ENCODE peak calls at places on chromosomes 1 and 21, in seven cellular contexts. One of them, this sample, is unnamed.

GRCh38 chr1:101081496-101082282 is 56.1 kb upstream of the DPH5 start:
- ATAC-seq in pancreas: no peak
- ATAC-seq in RWPE2: no peak
- ATAC-seq in PC-3: no peak
- ATAC-seq in right cardiac atrium: no peak
- ATAC-seq in lung: no peak
- ATAC-seq in aorta: no peak
- ATAC-seq in this sample: no peak

GRCh38 chr1:2481885-2482284 is 5.8 kb downstream of the PLCH2 start:
- ATAC-seq in pancreas: no peak
- ATAC-seq in RWPE2: peak; percentile 64
- ATAC-seq in PC-3: peak; percentile 34
- ATAC-seq in right cardiac atrium: no peak
- ATAC-seq in lung: peak; percentile 7
- ATAC-seq in aorta: no peak
- ATAC-seq in this sample: no peak

GRCh38 chr1:27623327-27624212 is 11.4 kb downstream of the FGR start:
- ATAC-seq in pancreas: no peak
- ATAC-seq in RWPE2: no peak
- ATAC-seq in PC-3: no peak
- ATAC-seq in right cardiac atrium: no peak
- ATAC-seq in lung: no peak
- ATAC-seq in aorta: no peak
- ATAC-seq in this sample: no peak

GRCh38 chr1:6065093-6065878 is 19.6 kb downstream of the KCNAB2 start:
- ATAC-seq in pancreas: no peak
- ATAC-seq in RWPE2: no peak
- ATAC-seq in PC-3: no peak
- ATAC-seq in right cardiac atrium: peak; percentile 78
- ATAC-seq in lung: no peak
- ATAC-seq in aorta: no peak
- ATAC-seq in this sample: no peak

GRCh38 chr1:172144445-172145060 is 275.9 kb upstream of the C1orf105 start:
- ATAC-seq in pancreas: no peak
- ATAC-seq in RWPE2: no peak
- ATAC-seq in PC-3: no peak
- ATAC-seq in right cardiac atrium: peak; percentile 98
- ATAC-seq in lung: peak; percentile 81
- ATAC-seq in aorta: peak; percentile 96
- ATAC-seq in this sample: peak; percentile 99

GRCh38 chr1:223244366-223245103 is 101.5 kb upstream of the TLR5 start:
- ATAC-seq in pancreas: no peak
- ATAC-seq in RWPE2: no peak
- ATAC-seq in PC-3: peak; percentile 38
- ATAC-seq in right cardiac atrium: no peak
- ATAC-seq in lung: no peak
- ATAC-seq in aorta: no peak
- ATAC-seq in this sample: no peak

GRCh38 chr1:178388398-178389161 is 108.2 kb downstream of the CLEC20A start:
- ATAC-seq in pancreas: no peak
- ATAC-seq in RWPE2: no peak
- ATAC-seq in PC-3: no peak
- ATAC-seq in right cardiac atrium: no peak
- ATAC-seq in lung: no peak
- ATAC-seq in aorta: no peak
- ATAC-seq in this sample: no peak

GRCh38 chr1:64050601-64051000 is 152.8 kb upstream of the UBE2U start:
- ATAC-seq in pancreas: no peak
- ATAC-seq in RWPE2: no peak
- ATAC-seq in PC-3: no peak
- ATAC-seq in right cardiac atrium: no peak
- ATAC-seq in lung: no peak
- ATAC-seq in aorta: no peak
- ATAC-seq in this sample: no peak

GRCh38 chr1:220344745-220345144 is 72.5 kb upstream of the RAB3GAP2 start:
- ATAC-seq in pancreas: no peak
- ATAC-seq in RWPE2: no peak
- ATAC-seq in PC-3: no peak
- ATAC-seq in right cardiac atrium: no peak
- ATAC-seq in lung: no peak
- ATAC-seq in aorta: no peak
- ATAC-seq in this sample: no peak
- H3K27ac ChIP-seq in pancreas: no peak overlapping the region
- H3K27ac ChIP-seq in RWPE2: no peak overlapping the region
- H3K27ac ChIP-seq in PC-3: no peak overlapping the region
- H3K27ac ChIP-seq in right cardiac atrium: no peak overlapping the region
- H3K27ac ChIP-seq in lung: no peak overlapping the region
- H3K27ac ChIP-seq in aorta: no peak overlapping the region
- H3K27ac ChIP-seq in this sample: no peak overlapping the region

GRCh38 chr1:110384581-110385321 is 6.1 kb downstream of the SLC16A4 start:
- ATAC-seq in pancreas: no peak
- ATAC-seq in RWPE2: no peak
- ATAC-seq in PC-3: no peak
- ATAC-seq in right cardiac atrium: no peak
- ATAC-seq in lung: no peak
- ATAC-seq in aorta: no peak
- ATAC-seq in this sample: no peak

GRCh38 chr1:110385369-110385768 is 5.5 kb downstream of the SLC16A4 start:
- ATAC-seq in pancreas: no peak
- ATAC-seq in RWPE2: no peak
- ATAC-seq in PC-3: no peak
- ATAC-seq in right cardiac atrium: no peak
- ATAC-seq in lung: no peak
- ATAC-seq in aorta: no peak
- ATAC-seq in this sample: no peak

GRCh38 chr1:110380667-110381283 is 10.1 kb downstream of the SLC16A4 start:
- ATAC-seq in pancreas: no peak
- ATAC-seq in RWPE2: no peak
- ATAC-seq in PC-3: no peak
- ATAC-seq in right cardiac atrium: no peak
- ATAC-seq in lung: peak; percentile 62
- ATAC-seq in aorta: no peak
- ATAC-seq in this sample: peak; percentile 53

GRCh38 chr1:110387048-110387748 is 3.6 kb downstream of the SLC16A4 start:
- ATAC-seq in pancreas: no peak
- ATAC-seq in RWPE2: no peak
- ATAC-seq in PC-3: no peak
- ATAC-seq in right cardiac atrium: no peak
- ATAC-seq in lung: no peak
- ATAC-seq in aorta: no peak
- ATAC-seq in this sample: no peak

GRCh38 chr1:110383311-110383990 is 7.4 kb downstream of the SLC16A4 start:
- ATAC-seq in pancreas: no peak
- ATAC-seq in RWPE2: no peak
- ATAC-seq in PC-3: peak; percentile 27
- ATAC-seq in right cardiac atrium: no peak
- ATAC-seq in lung: no peak
- ATAC-seq in aorta: no peak
- ATAC-seq in this sample: peak; percentile 27
- H3K27ac ChIP-seq in pancreas: no peak overlapping the region
- H3K27ac ChIP-seq in RWPE2: no peak overlapping the region
- H3K27ac ChIP-seq in PC-3: peak overlapping the region; percentile 44
- H3K27ac ChIP-seq in right cardiac atrium: no peak overlapping the region
- H3K27ac ChIP-seq in lung: no peak overlapping the region
- H3K27ac ChIP-seq in aorta: no peak overlapping the region
- H3K27ac ChIP-seq in this sample: no peak overlapping the region

GRCh38 chr1:79478160-79478559 is 471.6 kb upstream of the ADGRL4 start:
- ATAC-seq in pancreas: no peak
- ATAC-seq in RWPE2: no peak
- ATAC-seq in PC-3: no peak
- ATAC-seq in right cardiac atrium: no peak
- ATAC-seq in lung: no peak
- ATAC-seq in aorta: peak; percentile 7
- ATAC-seq in this sample: no peak

GRCh38 chr1:79469121-79469520 is 462.6 kb upstream of the ADGRL4 start:
- ATAC-seq in pancreas: no peak
- ATAC-seq in RWPE2: no peak
- ATAC-seq in PC-3: no peak
- ATAC-seq in right cardiac atrium: no peak
- ATAC-seq in lung: no peak
- ATAC-seq in aorta: no peak
- ATAC-seq in this sample: no peak

DNA sequence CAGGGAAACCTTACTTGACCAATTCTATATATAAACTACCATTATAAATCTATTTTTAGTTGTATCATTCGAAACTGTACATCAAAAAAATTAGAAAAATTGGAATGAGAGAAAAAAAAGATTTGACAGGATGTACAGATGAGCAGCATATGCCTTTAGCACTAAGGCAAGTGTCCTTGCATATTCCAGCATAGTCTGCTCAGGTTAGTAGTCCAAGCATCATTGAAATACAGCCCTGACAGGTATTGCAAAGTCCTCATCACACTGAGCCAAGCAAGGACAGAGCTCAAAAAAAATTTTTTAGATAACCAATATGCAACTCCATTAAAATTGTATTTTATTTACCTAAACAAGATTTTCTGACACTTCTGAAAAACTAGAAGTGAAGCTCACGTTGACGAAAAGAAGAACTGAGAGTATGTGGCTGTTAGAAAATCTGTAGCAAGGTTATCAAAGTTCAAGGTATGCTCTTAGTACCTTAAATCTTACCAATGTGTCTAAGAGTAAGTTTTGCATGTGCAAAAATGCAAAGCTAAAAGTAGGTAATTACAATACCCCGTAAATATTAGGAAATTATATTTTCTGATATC is 465.6 kb upstream of the ADGRL4 start:
- ATAC-seq in pancreas: no peak
- ATAC-seq in RWPE2: no peak
- ATAC-seq in PC-3: no peak
- ATAC-seq in right cardiac atrium: no peak
- ATAC-seq in lung: no peak
- ATAC-seq in aorta: no peak
- ATAC-seq in this sample: no peak
- H3K27ac ChIP-seq in pancreas: no peak overlapping the region
- H3K27ac ChIP-seq in RWPE2: no peak overlapping the region
- H3K27ac ChIP-seq in PC-3: no peak overlapping the region
- H3K27ac ChIP-seq in right cardiac atrium: no peak overlapping the region
- H3K27ac ChIP-seq in lung: no peak overlapping the region
- H3K27ac ChIP-seq in aorta: no peak overlapping the region
- H3K27ac ChIP-seq in this sample: no peak overlapping the region

GRCh38 chr1:47617381-47618221 is 179.8 kb downstream of the FOXD2 start:
- ATAC-seq in pancreas: no peak
- ATAC-seq in RWPE2: no peak
- ATAC-seq in PC-3: no peak
- ATAC-seq in right cardiac atrium: no peak
- ATAC-seq in lung: no peak
- ATAC-seq in aorta: no peak
- ATAC-seq in this sample: no peak
- H3K27ac ChIP-seq in pancreas: no peak overlapping the region
- H3K27ac ChIP-seq in RWPE2: no peak overlapping the region
- H3K27ac ChIP-seq in PC-3: no peak overlapping the region
- H3K27ac ChIP-seq in right cardiac atrium: no peak overlapping the region
- H3K27ac ChIP-seq in lung: no peak overlapping the region
- H3K27ac ChIP-seq in aorta: no peak overlapping the region
- H3K27ac ChIP-seq in this sample: no peak overlapping the region

DNA sequence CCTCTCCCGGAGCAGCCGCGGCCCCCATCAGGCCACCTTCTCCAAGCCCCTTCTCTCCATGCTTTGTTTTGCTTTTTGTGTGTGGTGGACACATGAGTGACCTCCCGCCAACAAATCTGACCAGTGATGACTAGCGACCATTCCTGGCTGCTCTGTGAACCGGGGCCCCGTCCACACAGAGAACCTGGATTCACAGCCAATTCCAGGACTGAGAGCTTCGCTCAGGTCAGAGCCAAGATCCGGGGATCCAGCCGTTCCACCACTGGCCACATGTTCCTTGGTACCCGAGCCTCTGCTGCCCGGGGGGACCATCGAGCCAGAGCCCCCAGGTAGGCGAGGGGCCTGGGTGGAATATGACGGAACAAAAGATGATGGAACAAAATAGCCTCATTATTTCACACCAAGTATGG is 46.7 kb upstream of the COL18A1 start:
- ATAC-seq in pancreas: no peak
- ATAC-seq in RWPE2: no peak
- ATAC-seq in PC-3: no peak
- ATAC-seq in right cardiac atrium: no peak
- ATAC-seq in lung: no peak
- ATAC-seq in aorta: no peak
- ATAC-seq in this sample: no peak
- H3K27ac ChIP-seq in pancreas: no peak overlapping the region
- H3K27ac ChIP-seq in RWPE2: no peak overlapping the region
- H3K27ac ChIP-seq in PC-3: no peak overlapping the region
- H3K27ac ChIP-seq in right cardiac atrium: peak overlapping the region; percentile 75
- H3K27ac ChIP-seq in lung: no peak overlapping the region
- H3K27ac ChIP-seq in aorta: no peak overlapping the region
- H3K27ac ChIP-seq in this sample: peak overlapping the region; percentile 57

GRCh38 chr1:21622466-21623315 is 46.5 kb downstream of the RAP1GAP start:
- ATAC-seq in pancreas: peak; percentile 44
- ATAC-seq in RWPE2: peak; percentile 31
- ATAC-seq in PC-3: peak; percentile 43
- ATAC-seq in right cardiac atrium: no peak
- ATAC-seq in lung: peak; percentile 68
- ATAC-seq in aorta: no peak
- ATAC-seq in this sample: peak; percentile 45

GRCh38 chr1:21621761-21622436 is 47.3 kb downstream of the RAP1GAP start:
- ATAC-seq in pancreas: no peak
- ATAC-seq in RWPE2: peak; percentile 10
- ATAC-seq in PC-3: peak; percentile 61
- ATAC-seq in right cardiac atrium: no peak
- ATAC-seq in lung: no peak
- ATAC-seq in aorta: no peak
- ATAC-seq in this sample: no peak

GRCh38 chr1:21620011-21620410 is 49.1 kb downstream of the RAP1GAP start:
- ATAC-seq in pancreas: no peak
- ATAC-seq in RWPE2: no peak
- ATAC-seq in PC-3: no peak
- ATAC-seq in right cardiac atrium: peak; percentile 3
- ATAC-seq in lung: no peak
- ATAC-seq in aorta: no peak
- ATAC-seq in this sample: no peak

GRCh38 chr1:21620461-21620860 is 48.7 kb downstream of the RAP1GAP start:
- ATAC-seq in pancreas: peak; percentile 24
- ATAC-seq in RWPE2: no peak
- ATAC-seq in PC-3: no peak
- ATAC-seq in right cardiac atrium: peak; percentile 43
- ATAC-seq in lung: no peak
- ATAC-seq in aorta: no peak
- ATAC-seq in this sample: no peak

GRCh38 chr1:21621051-21621450 is 48.1 kb downstream of the RAP1GAP start:
- ATAC-seq in pancreas: no peak
- ATAC-seq in RWPE2: no peak
- ATAC-seq in PC-3: no peak
- ATAC-seq in right cardiac atrium: no peak
- ATAC-seq in lung: no peak
- ATAC-seq in aorta: no peak
- ATAC-seq in this sample: no peak
- H3K27ac ChIP-seq in pancreas: peak overlapping the region; percentile 79
- H3K27ac ChIP-seq in RWPE2: no peak overlapping the region
- H3K27ac ChIP-seq in PC-3: no peak overlapping the region
- H3K27ac ChIP-seq in right cardiac atrium: no peak overlapping the region
- H3K27ac ChIP-seq in lung: no peak overlapping the region
- H3K27ac ChIP-seq in aorta: no peak overlapping the region
- H3K27ac ChIP-seq in this sample: no peak overlapping the region

GRCh38 chr1:117681093-117681950 is 75.5 kb downstream of the TENT5C start:
- ATAC-seq in pancreas: no peak
- ATAC-seq in RWPE2: no peak
- ATAC-seq in PC-3: no peak
- ATAC-seq in right cardiac atrium: no peak
- ATAC-seq in lung: no peak
- ATAC-seq in aorta: no peak
- ATAC-seq in this sample: no peak
- H3K27ac ChIP-seq in pancreas: no peak overlapping the region
- H3K27ac ChIP-seq in RWPE2: no peak overlapping the region
- H3K27ac ChIP-seq in PC-3: no peak overlapping the region
- H3K27ac ChIP-seq in right cardiac atrium: peak overlapping the region; percentile 94
- H3K27ac ChIP-seq in lung: no peak overlapping the region
- H3K27ac ChIP-seq in aorta: peak overlapping the region; percentile 65
- H3K27ac ChIP-seq in this sample: peak overlapping the region; percentile 67